ENCODE peak calls at places on chromosome 6, in six cellular contexts. I is NAMALWA, J is dorsolateral prefrontal cortex, E is caudate nucleus, K is KG1, R is sigmoid colon. M is an unnamed sample.

GRCh38 chr6:16761469-16762264 is 407 bp upstream of the ATXN1 start:
- DNase-seq in I (peak), J (peak), E (peak), K (peak), R (peak), M (peak)

GRCh38 chr6:146543940-146544661 is 468 bp downstream of the RAB32 start:
- DNase-seq in I (no peak), J (peak), E (no peak), K (peak), R (peak), M (no peak)

GRCh38 chr6:12516070-12516469 is 200.5 kb upstream of the PHACTR1 start:
- DNase-seq in I (no peak), J (no peak), E (no peak), K (no peak), R (no peak), M (no peak)

GRCh38 chr6:149951626-149952025 is 9.8 kb downstream of the ULBP2 start:
- DNase-seq in I (no peak), J (no peak), E (no peak), K (no peak), R (peak), M (no peak)

GRCh38 chr6:129200151-129200550 is 317.2 kb downstream of the LAMA2 start:
- DNase-seq in I (no peak), J (no peak), E (no peak), K (no peak), R (no peak), M (no peak)

GRCh38 chr6:125789576-125790402 is 971 bp upstream of the NCOA7 start:
- DNase-seq in I (peak), J (peak), E (no peak), K (peak), R (peak), M (peak)

GRCh38 chr6:147666254-147666653 is 157.8 kb downstream of the SAMD5 start:
- DNase-seq in I (no peak), J (no peak), E (no peak), K (no peak), R (no peak), M (no peak)

GRCh38 chr6:24431045-24431451 is 28.3 kb downstream of the MRS2 start:
- DNase-seq in I (peak), J (no peak), E (no peak), K (no peak), R (no peak), M (peak)

GRCh38 chr6:131949909-131950766 is 1.0 kb downstream of the CCN2 start:
- DNase-seq in I (no peak), J (peak), E (peak), K (no peak), R (peak), M (no peak)